ENCODE peak calls at places on chromosomes 6 and 20, in five cellular contexts. X is spleen, U is GM23338, R is SK-N-DZ, K is Calu3. T is an unnamed sample.

GRCh38 chr6:154872605-154873004 is 122.5 kb upstream of the TIAM2 start:
- DNase-seq in X (no peak), U (peak), R (peak), K (no peak), T (no peak)

GRCh38 chr20:59150821-59151251 is 12.8 kb upstream of the ZNF831 start:
- DNase-seq in X (no peak), U (no peak), R (no peak), K (no peak), T (no peak)

GRCh38 chr20:58824843-58825242 is 25.9 kb downstream of the GNAS-AS1 start:
- DNase-seq in X (no peak), U (no peak), R (no peak), K (no peak), T (no peak)

GRCh38 chr6:26104457-26105108 is 17.4 kb downstream of the HFE start:
- DNase-seq in X (peak), U (peak), R (peak), K (peak), T (no peak)

GRCh38 chr6:80528115-80528514 is 421.6 kb downstream of the BCKDHB start:
- DNase-seq in X (no peak), U (no peak), R (no peak), K (peak), T (no peak)

GRCh38 chr6:75183099-75183541 is 22.7 kb downstream of the COL12A1 start:
- DNase-seq in X (no peak), U (no peak), R (no peak), K (no peak), T (peak)

GRCh38 chr6:170307080-170307545 is 555 bp downstream of the FAM120B start:
- DNase-seq in X (no peak), U (no peak), R (no peak), K (no peak), T (no peak)

GRCh38 chr20:8218861-8219260 is 86.8 kb downstream of the PLCB1 start:
- DNase-seq in X (no peak), U (no peak), R (no peak), K (no peak), T (no peak)

GRCh38 chr20:59625214-59625922 is 21.0 kb downstream of the PHACTR3 start:
- DNase-seq in X (no peak), U (no peak), R (no peak), K (no peak), T (no peak)

GRCh38 chr20:10856237-10856636 is 182.4 kb upstream of the JAG1 start:
- DNase-seq in X (no peak), U (no peak), R (no peak), K (no peak), T (no peak)

GRCh38 chr6:41560440-41561192 is 14.4 kb downstream of the FOXP4 start:
- DNase-seq in X (peak), U (peak), R (no peak), K (no peak), T (peak)

GRCh38 chr20:361562-361961 is 14.7 kb downstream of the NRSN2 start:
- DNase-seq in X (no peak), U (no peak), R (no peak), K (no peak), T (peak)

GRCh38 chr20:58017237-58017969 is 211.1 kb downstream of the ANKRD60 start:
- DNase-seq in X (peak), U (no peak), R (no peak), K (peak), T (peak)

GRCh38 chr6:45543298-45544235 is 165.8 kb upstream of the SUPT3H start:
- DNase-seq in X (no peak), U (no peak), R (no peak), K (no peak), T (no peak)

GRCh38 chr6:68082086-68082485 is 553.0 kb upstream of the ADGRB3 start:
- DNase-seq in X (no peak), U (no peak), R (no peak), K (no peak), T (no peak)

GRCh38 chr6:115969930-115970273 is 90.8 kb downstream of the FRK start:
- DNase-seq in X (no peak), U (no peak), R (no peak), K (no peak), T (no peak)

T was measured in trophoblast cell.